ENCODE peak calls at places on chromosomes 3 and 15, in ten cellular contexts. One of them, this sample, is unnamed.

GRCh38 chr3:5061218-5061569 is 60.9 kb upstream of the ARL8B start:
- DNase-seq in T-helper 17 cell: no peak
- DNase-seq in mucosa of descending colon: no peak
- DNase-seq in right cardiac atrium: no peak
- DNase-seq in Calu3: no peak
- DNase-seq in endothelial cell: no peak
- DNase-seq in germinal center: no peak
- DNase-seq in GM03348: no peak
- DNase-seq in globus pallidus: no peak
- DNase-seq in uterus: no peak
- DNase-seq in this sample: no peak

GRCh38 chr15:80556694-80557367 is 138.3 kb upstream of the ABHD17C start:
- DNase-seq in T-helper 17 cell: no peak
- DNase-seq in mucosa of descending colon: no peak
- DNase-seq in right cardiac atrium: no peak
- DNase-seq in Calu3: no peak
- DNase-seq in endothelial cell: no peak
- DNase-seq in germinal center: no peak
- DNase-seq in GM03348: no peak
- DNase-seq in globus pallidus: no peak
- DNase-seq in uterus: no peak
- DNase-seq in this sample: no peak

GRCh38 chr15:39131605-39132004 is 449.3 kb upstream of the THBS1 start:
- DNase-seq in T-helper 17 cell: no peak
- DNase-seq in mucosa of descending colon: no peak
- DNase-seq in right cardiac atrium: no peak
- DNase-seq in Calu3: no peak
- DNase-seq in endothelial cell: no peak
- DNase-seq in germinal center: no peak
- DNase-seq in GM03348: no peak
- DNase-seq in globus pallidus: no peak
- DNase-seq in uterus: no peak
- DNase-seq in this sample: no peak

GRCh38 chr3:46991406-46992165 is 12.1 kb downstream of the NBEAL2 start:
- DNase-seq in T-helper 17 cell: no peak
- DNase-seq in mucosa of descending colon: no peak
- DNase-seq in right cardiac atrium: peak
- DNase-seq in Calu3: no peak
- DNase-seq in endothelial cell: no peak
- DNase-seq in germinal center: no peak
- DNase-seq in GM03348: no peak
- DNase-seq in globus pallidus: no peak
- DNase-seq in uterus: no peak
- DNase-seq in this sample: no peak

GRCh38 chr3:48663489-48664312 is 1.0 kb upstream of the CELSR3 start:
- DNase-seq in T-helper 17 cell: peak
- DNase-seq in mucosa of descending colon: peak
- DNase-seq in right cardiac atrium: peak
- DNase-seq in Calu3: peak
- DNase-seq in endothelial cell: peak
- DNase-seq in germinal center: peak
- DNase-seq in GM03348: peak
- DNase-seq in globus pallidus: peak
- DNase-seq in uterus: peak
- DNase-seq in this sample: peak

GRCh38 chr3:71227344-71227743 is 356.2 kb downstream of the FOXP1 start:
- DNase-seq in T-helper 17 cell: no peak
- DNase-seq in mucosa of descending colon: no peak
- DNase-seq in right cardiac atrium: no peak
- DNase-seq in Calu3: no peak
- DNase-seq in endothelial cell: no peak
- DNase-seq in germinal center: no peak
- DNase-seq in GM03348: no peak
- DNase-seq in globus pallidus: no peak
- DNase-seq in uterus: no peak
- DNase-seq in this sample: no peak

GRCh38 chr3:163218336-163218735 is 1721.7 kb downstream of the OTOL1 start:
- DNase-seq in T-helper 17 cell: no peak
- DNase-seq in mucosa of descending colon: no peak
- DNase-seq in right cardiac atrium: peak
- DNase-seq in Calu3: no peak
- DNase-seq in endothelial cell: no peak
- DNase-seq in germinal center: no peak
- DNase-seq in GM03348: no peak
- DNase-seq in globus pallidus: no peak
- DNase-seq in uterus: no peak
- DNase-seq in this sample: no peak

GRCh38 chr15:71195242-71195641 is 80.0 kb downstream of the THSD4 start:
- DNase-seq in T-helper 17 cell: no peak
- DNase-seq in mucosa of descending colon: no peak
- DNase-seq in right cardiac atrium: no peak
- DNase-seq in Calu3: no peak
- DNase-seq in endothelial cell: no peak
- DNase-seq in germinal center: no peak
- DNase-seq in GM03348: no peak
- DNase-seq in globus pallidus: no peak
- DNase-seq in uterus: no peak
- DNase-seq in this sample: no peak

GRCh38 chr15:81888748-81889479 is 156.9 kb downstream of the MEX3B start:
- DNase-seq in T-helper 17 cell: no peak
- DNase-seq in mucosa of descending colon: no peak
- DNase-seq in right cardiac atrium: no peak
- DNase-seq in Calu3: no peak
- DNase-seq in endothelial cell: no peak
- DNase-seq in germinal center: no peak
- DNase-seq in GM03348: no peak
- DNase-seq in globus pallidus: no peak
- DNase-seq in uterus: no peak
- DNase-seq in this sample: no peak

GRCh38 chr3:188554404-188554803 is 400.4 kb downstream of the LPP start:
- DNase-seq in T-helper 17 cell: no peak
- DNase-seq in mucosa of descending colon: no peak
- DNase-seq in right cardiac atrium: no peak
- DNase-seq in Calu3: no peak
- DNase-seq in endothelial cell: no peak
- DNase-seq in germinal center: no peak
- DNase-seq in GM03348: peak
- DNase-seq in globus pallidus: no peak
- DNase-seq in uterus: no peak
- DNase-seq in this sample: no peak

GRCh38 chr3:196344663-196345062 is 6.5 kb upstream of the TM4SF19 start:
- DNase-seq in T-helper 17 cell: no peak
- DNase-seq in mucosa of descending colon: no peak
- DNase-seq in right cardiac atrium: no peak
- DNase-seq in Calu3: no peak
- DNase-seq in endothelial cell: no peak
- DNase-seq in germinal center: peak
- DNase-seq in GM03348: no peak
- DNase-seq in globus pallidus: peak
- DNase-seq in uterus: no peak
- DNase-seq in this sample: no peak

GRCh38 chr3:180926526-180926925 is 14.1 kb downstream of the FXR1 start:
- DNase-seq in T-helper 17 cell: no peak
- DNase-seq in mucosa of descending colon: no peak
- DNase-seq in right cardiac atrium: no peak
- DNase-seq in Calu3: no peak
- DNase-seq in endothelial cell: no peak
- DNase-seq in germinal center: no peak
- DNase-seq in GM03348: no peak
- DNase-seq in globus pallidus: no peak
- DNase-seq in uterus: no peak
- DNase-seq in this sample: no peak

GRCh38 chr15:73941871-73942635 is 15.8 kb downstream of the LOXL1 start:
- DNase-seq in T-helper 17 cell: no peak
- DNase-seq in mucosa of descending colon: no peak
- DNase-seq in right cardiac atrium: no peak
- DNase-seq in Calu3: peak
- DNase-seq in endothelial cell: no peak
- DNase-seq in germinal center: no peak
- DNase-seq in GM03348: no peak
- DNase-seq in globus pallidus: no peak
- DNase-seq in uterus: no peak
- DNase-seq in this sample: peak

GRCh38 chr3:28022916-28023315 is 218.5 kb upstream of the CMC1 start:
- DNase-seq in T-helper 17 cell: no peak
- DNase-seq in mucosa of descending colon: no peak
- DNase-seq in right cardiac atrium: no peak
- DNase-seq in Calu3: peak
- DNase-seq in endothelial cell: no peak
- DNase-seq in germinal center: no peak
- DNase-seq in GM03348: no peak
- DNase-seq in globus pallidus: no peak
- DNase-seq in uterus: no peak
- DNase-seq in this sample: no peak

GRCh38 chr3:62665627-62666433 is 209.4 kb downstream of the CADPS start:
- DNase-seq in T-helper 17 cell: no peak
- DNase-seq in mucosa of descending colon: peak
- DNase-seq in right cardiac atrium: peak
- DNase-seq in Calu3: peak
- DNase-seq in endothelial cell: peak
- DNase-seq in germinal center: peak
- DNase-seq in GM03348: peak
- DNase-seq in globus pallidus: peak
- DNase-seq in uterus: peak
- DNase-seq in this sample: peak

GRCh38 chr3:24305795-24306467 is 188.7 kb downstream of the THRB start:
- DNase-seq in T-helper 17 cell: no peak
- DNase-seq in mucosa of descending colon: no peak
- DNase-seq in right cardiac atrium: no peak
- DNase-seq in Calu3: no peak
- DNase-seq in endothelial cell: peak
- DNase-seq in germinal center: no peak
- DNase-seq in GM03348: peak
- DNase-seq in globus pallidus: no peak
- DNase-seq in uterus: no peak
- DNase-seq in this sample: no peak

GRCh38 chr3:81980566-81981494 is 219.4 kb upstream of the GBE1 start:
- DNase-seq in T-helper 17 cell: no peak
- DNase-seq in mucosa of descending colon: no peak
- DNase-seq in right cardiac atrium: no peak
- DNase-seq in Calu3: no peak
- DNase-seq in endothelial cell: no peak
- DNase-seq in germinal center: no peak
- DNase-seq in GM03348: no peak
- DNase-seq in globus pallidus: no peak
- DNase-seq in uterus: no peak
- DNase-seq in this sample: no peak